ENCODE peak calls at places on chromosomes 7 and 10, in nine cellular contexts. R is HTR-8/SVneo; M is activated CD8-positive, alpha-beta memory T cell treated with anti-CD3 and anti-CD28 coated beads for 24 hours; T is transverse colon; H is activated T-cell treated with anti-CD3 and anti-CD28 coated beads for 48 hours; Y is brain microvascular endothelial cell; A is GM19239; J is Caki2; K is T-helper 1 cell. B is an unnamed sample.

GRCh38 chr10:122362621-122363020 is 11.9 kb upstream of the PLEKHA1 start:
- DNase-seq in H (no peak), A (no peak), Y (no peak), T (no peak), J (no peak), M (peak; percentile 40), K (no peak), R (no peak), B (no peak)

GRCh38 chr7:81783818-81784217 is 14.0 kb upstream of the HGF start:
- DNase-seq in A (no peak), T (no peak), H (no peak), J (no peak), Y (no peak), M (no peak), K (no peak), R (no peak), B (no peak)

GRCh38 chr7:22576941-22577927 is 77.2 kb upstream of the STEAP1B start:
- DNase-seq in M (no peak), A (no peak), T (no peak), H (no peak), R (no peak), K (no peak), Y (peak; percentile 88), J (peak; percentile 91), B (no peak)

GRCh38 chr10:122850705-122851640 is 5.3 kb upstream of the CUZD1 start:
- DNase-seq in K (no peak), R (no peak), T (no peak), H (no peak), Y (no peak), M (no peak), A (no peak), J (peak; percentile 35), B (no peak)

GRCh38 chr10:97321807-97322195 is 2.7 kb downstream of the FRAT1 start:
- DNase-seq in J (no peak), K (no peak), Y (no peak), R (no peak), T (no peak), M (no peak), A (no peak), H (no peak), B (no peak)

GRCh38 chr7:145909956-145910611 is 206.5 kb upstream of the CNTNAP2 start:
- DNase-seq in J (peak; percentile 51), H (no peak), A (peak; percentile 2), K (no peak), R (no peak), T (no peak), M (no peak), Y (peak; percentile 59), B (no peak)

GRCh38 chr10:63129888-63130287 is 3.2 kb upstream of the NRBF2 start:
- DNase-seq in J (no peak), M (no peak), R (no peak), T (no peak), H (no peak), K (no peak), A (no peak), Y (no peak), B (no peak)

GRCh38 chr10:31064334-31064733 is 32.7 kb upstream of the ZNF438 start:
- DNase-seq in K (no peak), Y (peak; percentile 70), M (no peak), T (no peak), A (no peak), R (no peak), H (no peak), J (no peak), B (no peak)

GRCh38 chr7:13933536-13933935 is 55.9 kb downstream of the ETV1 start:
- DNase-seq in T (no peak), R (no peak), Y (no peak), J (no peak), K (no peak), A (no peak), H (no peak), M (no peak), B (no peak)

GRCh38 chr7:47320296-47320695 is 261.6 kb downstream of the TNS3 start:
- DNase-seq in K (no peak), J (no peak), T (no peak), H (no peak), R (no peak), M (no peak), A (no peak), Y (no peak), B (no peak)

GRCh38 chr7:27606270-27607209 is 56.1 kb downstream of the HIBADH start:
- DNase-seq in A (no peak), Y (peak; percentile 43), H (no peak), K (no peak), R (peak; percentile 12), M (no peak), T (no peak), J (peak; percentile 84), B (no peak)

GRCh38 chr10:100325164-100325563 is 4.9 kb downstream of the PKD2L1 start:
- DNase-seq in K (no peak), J (no peak), T (no peak), R (no peak), M (no peak), H (no peak), A (no peak), Y (no peak), B (no peak)

GRCh38 chr7:30315589-30315988 is 31.2 kb downstream of the ZNRF2 start:
- DNase-seq in Y (no peak), J (no peak), R (no peak), M (no peak), A (no peak), H (no peak), T (no peak), K (no peak), B (no peak)

GRCh38 chr10:70357447-70358035 is 24.9 kb downstream of the LRRC20 start:
- DNase-seq in Y (no peak), T (no peak), M (no peak), K (no peak), H (no peak), A (no peak), R (no peak), J (no peak), B (no peak)

GRCh38 chr7:141268614-141269013 is 194.8 kb downstream of the TMEM178B start:
- DNase-seq in Y (no peak), J (no peak), A (no peak), K (no peak), H (no peak), R (no peak), T (no peak), M (no peak), B (no peak)

GRCh38 chr10:32004161-32004591 is 52.0 kb downstream of the KIF5B start:
- DNase-seq in J (no peak), A (no peak), M (no peak), H (no peak), Y (no peak), T (peak; percentile 11), R (no peak), K (no peak), B (no peak)

GRCh38 chr10:98349508-98349922 is 65.5 kb downstream of the PYROXD2 start:
- DNase-seq in T (peak; percentile 38), Y (peak; percentile 97), J (no peak), R (peak; percentile 68), M (no peak), K (no peak), A (peak; percentile 17), H (no peak), B (no peak)

GRCh38 chr10:133385214-133385613 is 6.2 kb downstream of the PAOX start:
- DNase-seq in H (no peak), J (no peak), K (no peak), R (no peak), M (no peak), T (no peak), Y (no peak), A (no peak), B (no peak)

GRCh38 chr7:157566631-157567006 is 229.8 kb downstream of the DNAJB6 start:
- DNase-seq in J (no peak), Y (no peak), T (no peak), A (no peak), M (no peak), K (no peak), R (no peak), H (no peak), B (no peak)

GRCh38 chr10:7085147-7085912 is 325.5 kb downstream of the SFMBT2 start:
- DNase-seq in A (no peak), T (no peak), J (no peak), R (peak; percentile 10), Y (no peak), M (no peak), H (no peak), K (no peak), B (no peak)

GRCh38 chr7:50791363-50791762 is 8.7 kb upstream of the GRB10 start:
- DNase-seq in J (no peak), H (no peak), A (no peak), T (no peak), K (no peak), Y (no peak), M (no peak), R (no peak), B (no peak)

GRCh38 chr7:123209786-123210185 is 10.0 kb upstream of the SLC13A1 start:
- DNase-seq in K (no peak), R (no peak), A (no peak), J (no peak), T (peak; percentile 21), H (no peak), Y (peak; percentile 35), M (no peak), B (no peak)

GRCh38 chr10:68167271-68167670 is 58.0 kb downstream of the MYPN start:
- DNase-seq in A (no peak), T (no peak), K (no peak), H (no peak), M (no peak), Y (no peak), R (no peak), J (no peak), B (no peak)

GRCh38 chr10:75127481-75127880 is 16.0 kb downstream of the SAMD8 start:
- DNase-seq in H (no peak), M (no peak), Y (no peak), A (no peak), T (no peak), R (peak; percentile 28), K (no peak), J (no peak), B (no peak)

B was measured in effector memory CD4-positive, alpha-beta T cell.